ENCODE peak calls at places on chromosomes 4 and X, in four cellular contexts. W, A, Q and U are unnamed samples.

GRCh38 chr4:93201471-93201870 is 627.1 kb upstream of the ATOH1 start:
- DNase-seq in A (no peak), W (no peak), Q (no peak), U (no peak)

GRCh38 chr4:130035391-130035790 is 939.4 kb downstream of the C4orf33 start:
- DNase-seq in W (no peak), Q (no peak), A (no peak), U (no peak)

GRCh38 chrX:96835660-96836289 is 47.9 kb upstream of the RPA4 start:
- DNase-seq in Q (no peak), W (no peak), A (no peak), U (no peak)

GRCh38 chr4:156312261-156312847 is 358.7 kb upstream of the CTSO start:
- DNase-seq in Q (no peak), W (peak), A (peak), U (no peak)

GRCh38 chr4:127049506-127049905 is 583.3 kb upstream of the INTU start:
- DNase-seq in W (no peak), Q (no peak), A (peak), U (no peak)

GRCh38 chrX:126799059-126799458 is 20.5 kb upstream of the PRR32 start:
- DNase-seq in A (no peak), W (no peak), Q (no peak), U (no peak)

GRCh38 chr4:168881754-168882153 is 128.3 kb downstream of the CBR4 start:
- DNase-seq in A (no peak), W (no peak), Q (no peak), U (no peak)

GRCh38 chr4:76803522-76803921 is 94.4 kb downstream of the SOWAHB start:
- DNase-seq in Q (no peak), W (peak), A (peak), U (no peak)

GRCh38 chr4:132063829-132064228 is 1085.3 kb upstream of the PCDH10 start:
- DNase-seq in A (peak), W (peak), Q (no peak), U (no peak)

GRCh38 chr4:112765317-112765989 is 128.5 kb downstream of the LARP7 start:
- DNase-seq in Q (peak), W (peak), A (peak), U (no peak)

GRCh38 chr4:95505149-95505548 is 43.6 kb downstream of the UNC5C start:
- DNase-seq in W (peak), Q (no peak), A (no peak), U (no peak)